ENCODE peak calls at places on chromosomes 11 and 22, in ten cellular contexts. One of them, this sample, is unnamed.

GRCh38 chr11:796565-797299 is 1.3 kb downstream of the SLC25A22 start:
- DNase-seq in OCI-LY7: no peak
- DNase-seq in fibroblast of mammary gland: no peak
- DNase-seq in kidney: no peak
- DNase-seq in Calu3: no peak
- DNase-seq in pancreas: no peak
- DNase-seq in gastrocnemius medialis: no peak
- DNase-seq in GM20000: no peak
- DNase-seq in ovary: no peak
- DNase-seq in progenitor cell of endocrine pancreas: no peak
- DNase-seq in this sample: no peak

GRCh38 chr11:2581151-2581930 is 118.5 kb downstream of the KCNQ1OT1 start:
- DNase-seq in kidney: peak
- DNase-seq in gastrocnemius medialis: peak
- DNase-seq in fibroblast of mammary gland: no peak
- DNase-seq in GM20000: no peak
- DNase-seq in pancreas: no peak
- DNase-seq in Calu3: no peak
- DNase-seq in OCI-LY7: no peak
- DNase-seq in progenitor cell of endocrine pancreas: peak
- DNase-seq in ovary: peak
- DNase-seq in this sample: no peak

GRCh38 chr11:75931124-75931523 is 116.1 kb downstream of the UVRAG start:
- DNase-seq in progenitor cell of endocrine pancreas: no peak
- DNase-seq in kidney: no peak
- DNase-seq in gastrocnemius medialis: no peak
- DNase-seq in pancreas: no peak
- DNase-seq in fibroblast of mammary gland: peak
- DNase-seq in ovary: no peak
- DNase-seq in Calu3: no peak
- DNase-seq in GM20000: no peak
- DNase-seq in OCI-LY7: no peak
- DNase-seq in this sample: no peak

GRCh38 chr22:48902983-48903650 is 924.6 kb downstream of the BRD1 start:
- DNase-seq in pancreas: no peak
- DNase-seq in GM20000: no peak
- DNase-seq in Calu3: no peak
- DNase-seq in ovary: no peak
- DNase-seq in kidney: no peak
- DNase-seq in OCI-LY7: no peak
- DNase-seq in progenitor cell of endocrine pancreas: no peak
- DNase-seq in gastrocnemius medialis: no peak
- DNase-seq in fibroblast of mammary gland: no peak
- DNase-seq in this sample: no peak

GRCh38 chr11:106331163-106331562 is 253.7 kb downstream of the AASDHPPT start:
- DNase-seq in OCI-LY7: no peak
- DNase-seq in GM20000: no peak
- DNase-seq in kidney: no peak
- DNase-seq in progenitor cell of endocrine pancreas: no peak
- DNase-seq in fibroblast of mammary gland: peak
- DNase-seq in pancreas: no peak
- DNase-seq in gastrocnemius medialis: no peak
- DNase-seq in ovary: no peak
- DNase-seq in Calu3: no peak
- DNase-seq in this sample: no peak

GRCh38 chr22:38569181-38569971 is 607 bp downstream of the DMC1 start:
- DNase-seq in GM20000: peak
- DNase-seq in OCI-LY7: peak
- DNase-seq in pancreas: no peak
- DNase-seq in gastrocnemius medialis: no peak
- DNase-seq in Calu3: peak
- DNase-seq in progenitor cell of endocrine pancreas: no peak
- DNase-seq in ovary: peak
- DNase-seq in fibroblast of mammary gland: no peak
- DNase-seq in kidney: peak
- DNase-seq in this sample: no peak

GRCh38 chr11:69089258-69089657 is 40.5 kb downstream of the TPCN2 start:
- DNase-seq in fibroblast of mammary gland: peak
- DNase-seq in GM20000: no peak
- DNase-seq in pancreas: peak
- DNase-seq in kidney: peak
- DNase-seq in ovary: no peak
- DNase-seq in Calu3: peak
- DNase-seq in gastrocnemius medialis: peak
- DNase-seq in progenitor cell of endocrine pancreas: no peak
- DNase-seq in OCI-LY7: no peak
- DNase-seq in this sample: no peak

GRCh38 chr11:10289765-10290420 is 4.1 kb downstream of the SBF2 start:
- DNase-seq in pancreas: no peak
- DNase-seq in Calu3: no peak
- DNase-seq in GM20000: no peak
- DNase-seq in fibroblast of mammary gland: no peak
- DNase-seq in OCI-LY7: no peak
- DNase-seq in progenitor cell of endocrine pancreas: no peak
- DNase-seq in ovary: no peak
- DNase-seq in kidney: no peak
- DNase-seq in gastrocnemius medialis: no peak
- DNase-seq in this sample: no peak

GRCh38 chr11:102603091-102603490 is 22.0 kb downstream of the MMP20 start:
- DNase-seq in OCI-LY7: no peak
- DNase-seq in kidney: no peak
- DNase-seq in gastrocnemius medialis: peak
- DNase-seq in Calu3: peak
- DNase-seq in GM20000: no peak
- DNase-seq in progenitor cell of endocrine pancreas: no peak
- DNase-seq in pancreas: peak
- DNase-seq in fibroblast of mammary gland: peak
- DNase-seq in ovary: no peak
- DNase-seq in this sample: no peak

GRCh38 chr22:36585841-36586240 is 56.9 kb upstream of the EIF3D start:
- DNase-seq in Calu3: peak
- DNase-seq in OCI-LY7: no peak
- DNase-seq in pancreas: no peak
- DNase-seq in gastrocnemius medialis: no peak
- DNase-seq in fibroblast of mammary gland: no peak
- DNase-seq in ovary: no peak
- DNase-seq in GM20000: no peak
- DNase-seq in progenitor cell of endocrine pancreas: no peak
- DNase-seq in kidney: peak
- DNase-seq in this sample: no peak

GRCh38 chr11:38226684-38227083 is 1628.6 kb upstream of the RAG2 start:
- DNase-seq in GM20000: no peak
- DNase-seq in OCI-LY7: no peak
- DNase-seq in gastrocnemius medialis: no peak
- DNase-seq in fibroblast of mammary gland: no peak
- DNase-seq in kidney: no peak
- DNase-seq in ovary: no peak
- DNase-seq in Calu3: no peak
- DNase-seq in pancreas: no peak
- DNase-seq in progenitor cell of endocrine pancreas: no peak
- DNase-seq in this sample: no peak

DNA sequence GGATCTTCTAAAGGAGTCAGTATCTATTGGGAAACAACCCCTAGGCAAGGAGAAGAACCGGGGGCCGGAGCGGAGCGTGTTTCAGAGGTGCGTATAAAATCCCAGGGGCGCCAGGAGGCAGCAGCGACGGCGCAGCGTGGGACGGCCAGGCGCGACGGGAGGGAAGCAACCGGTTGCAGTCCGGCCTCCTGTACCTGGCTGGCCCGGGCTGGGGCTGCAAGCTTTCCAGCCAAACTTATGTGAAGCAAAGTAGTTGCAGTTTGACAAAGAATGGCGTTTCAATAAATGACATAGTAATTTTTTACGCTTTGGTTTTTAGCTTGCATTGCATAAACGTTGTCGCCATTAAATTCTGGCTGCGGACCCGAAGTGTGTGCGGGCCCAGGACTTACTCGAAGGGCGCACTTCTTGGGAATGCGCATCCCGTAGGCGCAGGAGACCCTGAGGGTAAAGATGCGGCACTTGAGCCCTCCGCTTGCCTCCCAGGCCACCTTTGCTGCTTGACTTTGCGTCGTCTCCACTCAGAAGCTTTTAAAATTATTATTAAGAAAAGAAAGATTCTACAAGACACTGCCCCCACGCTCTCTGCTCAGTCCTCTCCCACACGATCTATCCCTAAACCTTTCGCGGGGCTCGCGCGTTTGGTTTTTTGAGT is 1.5 kb upstream of the WT1 start:
- DNase-seq in progenitor cell of endocrine pancreas: no peak
- DNase-seq in gastrocnemius medialis: no peak
- DNase-seq in Calu3: no peak
- DNase-seq in ovary: peak
- DNase-seq in GM20000: no peak
- DNase-seq in kidney: no peak
- DNase-seq in OCI-LY7: no peak
- DNase-seq in pancreas: no peak
- DNase-seq in fibroblast of mammary gland: no peak
- DNase-seq in this sample: no peak
- TF ChIP-seq CTCF in progenitor cell of endocrine pancreas: no peak
- TF ChIP-seq CTCF in gastrocnemius medialis: no peak
- TF ChIP-seq CTCF in Calu3: no peak
- TF ChIP-seq CTCF in ovary: no peak
- TF ChIP-seq CTCF in GM20000: no peak
- TF ChIP-seq CTCF in kidney: no peak
- TF ChIP-seq CTCF in OCI-LY7: no peak
- TF ChIP-seq CTCF in pancreas: no peak
- TF ChIP-seq CTCF in fibroblast of mammary gland: no peak
- TF ChIP-seq CTCF in this sample: no peak

GRCh38 chr22:43060213-43060612 is 29.0 kb downstream of the TTLL1 start:
- DNase-seq in fibroblast of mammary gland: peak
- DNase-seq in kidney: no peak
- DNase-seq in progenitor cell of endocrine pancreas: peak
- DNase-seq in OCI-LY7: peak
- DNase-seq in ovary: no peak
- DNase-seq in pancreas: no peak
- DNase-seq in GM20000: peak
- DNase-seq in gastrocnemius medialis: no peak
- DNase-seq in Calu3: peak
- DNase-seq in this sample: no peak
- TF ChIP-seq CTCF in fibroblast of mammary gland: peak
- TF ChIP-seq CTCF in kidney: peak
- TF ChIP-seq CTCF in progenitor cell of endocrine pancreas: peak
- TF ChIP-seq CTCF in OCI-LY7: peak
- TF ChIP-seq CTCF in ovary: no peak
- TF ChIP-seq CTCF in pancreas: peak
- TF ChIP-seq CTCF in GM20000: peak
- TF ChIP-seq CTCF in gastrocnemius medialis: peak
- TF ChIP-seq CTCF in Calu3: peak
- TF ChIP-seq CTCF in this sample: peak

DNA sequence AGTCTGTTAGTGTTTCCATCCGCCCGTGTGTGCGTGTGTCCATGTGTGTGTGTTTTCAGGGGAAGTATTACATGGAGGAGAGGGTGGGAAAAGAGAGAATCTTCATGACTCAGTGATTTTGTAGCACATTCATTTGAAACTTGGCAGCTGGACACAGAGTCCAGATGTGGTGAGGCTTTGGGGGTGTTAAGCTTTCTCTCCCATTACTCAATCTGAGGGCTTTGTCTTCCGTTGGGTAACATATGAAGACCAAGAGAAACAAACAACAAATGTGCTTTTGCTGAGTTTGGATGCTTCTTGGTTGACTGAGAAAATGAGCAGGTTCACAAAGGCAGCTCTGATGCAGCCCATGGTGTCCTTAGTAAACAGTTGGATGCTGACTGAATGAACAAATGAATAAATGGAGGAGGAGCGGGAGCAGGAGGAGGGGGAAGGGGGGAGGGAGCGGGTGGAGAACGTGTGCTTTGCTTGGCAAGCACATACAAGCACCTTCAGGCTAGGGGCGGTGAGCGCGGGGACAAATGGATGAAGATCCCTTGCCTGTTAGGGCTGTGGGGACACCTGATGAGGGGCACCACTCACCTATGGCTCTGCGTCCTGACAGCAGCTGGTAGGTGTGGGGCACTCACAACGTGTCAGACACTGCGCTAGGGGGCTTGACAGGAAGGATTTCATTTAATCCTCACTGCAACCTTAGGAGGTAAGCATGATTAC is 104.4 kb downstream of the ST3GAL4 start:
- DNase-seq in kidney: no peak
- DNase-seq in Calu3: no peak
- DNase-seq in progenitor cell of endocrine pancreas: no peak
- DNase-seq in pancreas: no peak
- DNase-seq in gastrocnemius medialis: no peak
- DNase-seq in fibroblast of mammary gland: peak
- DNase-seq in OCI-LY7: no peak
- DNase-seq in GM20000: no peak
- DNase-seq in ovary: no peak
- DNase-seq in this sample: no peak
- TF ChIP-seq CTCF in kidney: no peak
- TF ChIP-seq CTCF in Calu3: no peak
- TF ChIP-seq CTCF in progenitor cell of endocrine pancreas: no peak
- TF ChIP-seq CTCF in pancreas: no peak
- TF ChIP-seq CTCF in gastrocnemius medialis: no peak
- TF ChIP-seq CTCF in fibroblast of mammary gland: no peak
- TF ChIP-seq CTCF in OCI-LY7: no peak
- TF ChIP-seq CTCF in GM20000: no peak
- TF ChIP-seq CTCF in ovary: no peak
- TF ChIP-seq CTCF in this sample: no peak

GRCh38 chr22:35380537-35381423 is at the start of gene HMOX1:
- DNase-seq in pancreas: peak
- DNase-seq in Calu3: peak
- DNase-seq in gastrocnemius medialis: peak
- DNase-seq in OCI-LY7: peak
- DNase-seq in ovary: peak
- DNase-seq in GM20000: peak
- DNase-seq in kidney: peak
- DNase-seq in fibroblast of mammary gland: peak
- DNase-seq in progenitor cell of endocrine pancreas: peak
- DNase-seq in this sample: peak
- TF ChIP-seq CTCF in pancreas: no peak
- TF ChIP-seq CTCF in Calu3: no peak
- TF ChIP-seq CTCF in gastrocnemius medialis: peak
- TF ChIP-seq CTCF in OCI-LY7: no peak
- TF ChIP-seq CTCF in ovary: no peak
- TF ChIP-seq CTCF in GM20000: no peak
- TF ChIP-seq CTCF in kidney: peak
- TF ChIP-seq CTCF in fibroblast of mammary gland: no peak
- TF ChIP-seq CTCF in progenitor cell of endocrine pancreas: no peak
- TF ChIP-seq CTCF in this sample: no peak

GRCh38 chr11:123559418-123559817 is 95.0 kb downstream of the SCN3B start:
- DNase-seq in ovary: no peak
- DNase-seq in progenitor cell of endocrine pancreas: no peak
- DNase-seq in gastrocnemius medialis: no peak
- DNase-seq in Calu3: no peak
- DNase-seq in OCI-LY7: no peak
- DNase-seq in pancreas: no peak
- DNase-seq in GM20000: no peak
- DNase-seq in fibroblast of mammary gland: no peak
- DNase-seq in kidney: no peak
- DNase-seq in this sample: no peak
- TF ChIP-seq CTCF in ovary: no peak
- TF ChIP-seq CTCF in progenitor cell of endocrine pancreas: peak
- TF ChIP-seq CTCF in gastrocnemius medialis: no peak
- TF ChIP-seq CTCF in Calu3: no peak
- TF ChIP-seq CTCF in OCI-LY7: no peak
- TF ChIP-seq CTCF in pancreas: no peak
- TF ChIP-seq CTCF in GM20000: no peak
- TF ChIP-seq CTCF in fibroblast of mammary gland: no peak
- TF ChIP-seq CTCF in kidney: no peak
- TF ChIP-seq CTCF in this sample: no peak